ENCODE peak calls at places on chromosome X, in ten cellular contexts. P is C1 segment of cervical spinal cord; A is activated naive CD8-positive, alpha-beta T cell treated with anti-CD3 and anti-CD28 coated beads, Interleukin-2, amount 50 U/mL, for 24 hours; D is A172; O is activated CD8-positive, alpha-beta memory T cell treated with anti-CD3 and anti-CD28 coated beads, Interleukin-2, amount 10 ng/mL, durations not matched to agents 7 days and 5 days; T is AG10803; X is COR-L47; N is activated T-helper 1 cell treated with anti-CD3 and anti-CD28 coated beads, Interleukin-12 subunit alpha, Interleukin-12 subunit beta, Interleukin-2, Interleukin-4 antibody, amounts not matched to agents 30 ng/mL and 10 ng/mL and 1 ng/mL, durations not matched to agents 14 hours and 24 hours and 36 hours; H is GM20000; C is GM23338. J is an unnamed sample.

GRCh38 chrX:103362504-103362903 is 6.2 kb downstream of the TCEAL9 start:
- DNase-seq in O (no peak), C (peak), X (no peak), T (peak), D (no peak), N (no peak), A (no peak), H (no peak), P (no peak), J (no peak)

GRCh38 chrX:115560211-115560977 is 580 bp upstream of the PLS3 start:
- DNase-seq in H (no peak), A (no peak), P (no peak), C (no peak), O (no peak), T (no peak), X (no peak), D (peak), N (no peak), J (no peak)

GRCh38 chrX:43165343-43165920 is 387.5 kb upstream of the PPP1R2C start:
- DNase-seq in A (peak), D (no peak), C (no peak), T (no peak), N (no peak), O (no peak), P (no peak), H (no peak), X (no peak), J (no peak)

GRCh38 chrX:101450951-101451350 is 34.3 kb upstream of the ARMCX4 start:
- DNase-seq in X (no peak), C (no peak), D (no peak), H (no peak), O (no peak), T (peak), N (no peak), P (no peak), A (no peak), J (peak)

GRCh38 chrX:10240918-10241317 is 84.1 kb downstream of the CLCN4 start:
- DNase-seq in H (peak), C (no peak), N (no peak), X (no peak), D (peak), T (peak), O (no peak), A (no peak), P (no peak), J (peak)

GRCh38 chrX:102599084-102599949 is at the start of gene ARMCX5:
- DNase-seq in C (peak), N (peak), H (peak), D (peak), P (peak), O (peak), A (peak), X (peak), T (peak), J (peak)

GRCh38 chrX:54640721-54641120 is 110.7 kb downstream of the GNL3L start:
- DNase-seq in T (no peak), C (peak), D (no peak), X (no peak), A (no peak), O (no peak), N (no peak), H (no peak), P (no peak), J (no peak)

GRCh38 chrX:30612250-30612655 is 34.7 kb upstream of the TASL start:
- DNase-seq in X (no peak), A (no peak), P (no peak), C (no peak), O (no peak), H (no peak), D (no peak), N (no peak), T (no peak), J (no peak)

GRCh38 chrX:77160301-77160700 is 286.9 kb upstream of the FGF16 start:
- DNase-seq in P (no peak), C (peak), A (peak), X (no peak), N (no peak), H (no peak), D (no peak), T (no peak), O (no peak), J (no peak)

GRCh38 chrX:53287493-53288138 is 6.2 kb upstream of the IQSEC2 start:
- DNase-seq in X (peak), T (peak), O (peak), N (no peak), C (no peak), H (no peak), P (peak), D (peak), A (peak), J (no peak)

GRCh38 chrX:100216083-100216482 is 194.0 kb downstream of the PCDH19 start:
- DNase-seq in C (no peak), N (no peak), A (no peak), P (no peak), O (no peak), H (no peak), T (no peak), D (no peak), X (no peak), J (no peak)

GRCh38 chrX:86295293-86295692 is 147.0 kb downstream of the DACH2 start:
- DNase-seq in P (no peak), H (no peak), A (no peak), N (no peak), O (no peak), T (no peak), D (no peak), C (peak), X (no peak), J (no peak)

GRCh38 chrX:126027229-126027628 is 138.9 kb downstream of the DCAF12L2 start:
- DNase-seq in X (no peak), D (no peak), A (no peak), H (no peak), P (no peak), O (no peak), T (no peak), C (no peak), N (no peak), J (no peak)

GRCh38 chrX:65508851-65509250 is 25.7 kb downstream of the LAS1L start:
- DNase-seq in P (no peak), H (no peak), T (no peak), N (no peak), D (no peak), O (no peak), C (no peak), A (no peak), X (no peak), J (no peak)

GRCh38 chrX:145687707-145688106 is 129.9 kb upstream of the SLITRK2 start:
- DNase-seq in N (no peak), O (no peak), A (no peak), T (no peak), C (no peak), D (no peak), P (no peak), H (no peak), X (no peak), J (no peak)

GRCh38 chrX:115582871-115583729 is 22.1 kb downstream of the PLS3 start:
- DNase-seq in A (no peak), C (peak), T (peak), D (no peak), P (no peak), X (no peak), O (no peak), H (no peak), N (no peak), J (no peak)

GRCh38 chrX:56764153-56764974 is 35.3 kb downstream of the NBDY start:
- DNase-seq in C (peak), X (no peak), O (peak), T (peak), N (peak), P (no peak), H (peak), A (peak), D (peak), J (peak)

J was measured in GM04503.